ENCODE peak calls at places on chromosome 7, in seven cellular contexts. H is mesenchymal stem cell, I is IMR-90, J is neuronal stem cell, D is mesendoderm, K is trophoblast cell, X is H1. N is an unnamed sample.

GRCh38 chr7:140059288-140060242 is 3.2 kb downstream of the PARP12 start:
- DNase-seq in K (no peak), I (peak; percentile 95), H (peak; percentile 89), J (no peak), D (no peak), X (peak; percentile 27), N (no peak)

GRCh38 chr7:2953588-2954407 is 89.9 kb downstream of the CARD11 start:
- DNase-seq in K (no peak), I (no peak), J (no peak), H (no peak), X (no peak), D (no peak), N (no peak)

GRCh38 chr7:44326261-44327125 is 1.1 kb upstream of the CAMK2B start:
- DNase-seq in I (no peak), J (no peak), D (no peak), K (no peak), H (no peak), X (peak; percentile 33), N (no peak)

GRCh38 chr7:140423501-140423900 is 19.6 kb downstream of the RAB19 start:
- DNase-seq in I (no peak), X (no peak), H (no peak), J (no peak), D (no peak), K (no peak), N (no peak)

GRCh38 chr7:134084488-134085144 is 42.5 kb upstream of the LRGUK start:
- DNase-seq in K (no peak), D (no peak), J (no peak), H (no peak), X (no peak), I (no peak), N (no peak)

GRCh38 chr7:35731349-35731748 is 36.4 kb upstream of the HERPUD2 start:
- DNase-seq in X (no peak), D (no peak), H (no peak), I (no peak), J (no peak), K (no peak), N (no peak)

GRCh38 chr7:91287685-91288084 is 23.5 kb downstream of the FZD1 start:
- DNase-seq in X (no peak), D (no peak), H (no peak), J (no peak), K (no peak), I (peak; percentile 4), N (no peak)

GRCh38 chr7:28528899-28529298 is 116.6 kb downstream of the CREB5 start:
- DNase-seq in H (no peak), I (peak; percentile 38), X (no peak), K (no peak), J (no peak), D (no peak), N (no peak)

GRCh38 chr7:151437866-151438516 is 1.9 kb downstream of the CRYGN start:
- DNase-seq in I (no peak), X (no peak), J (no peak), H (no peak), K (no peak), D (no peak), N (no peak)

GRCh38 chr7:29044529-29044928 is 86.4 kb upstream of the TRIL start:
- DNase-seq in D (no peak), J (no peak), H (peak; percentile 3), I (no peak), X (no peak), K (peak; percentile 7), N (no peak)

GRCh38 chr7:103373866-103374643 is 26.6 kb downstream of the PSMC2 start:
- DNase-seq in K (no peak), J (no peak), X (no peak), D (no peak), I (no peak), H (no peak), N (no peak)

GRCh38 chr7:69837387-69838068 is 239.3 kb downstream of the AUTS2 start:
- DNase-seq in D (peak; percentile 90), H (no peak), K (no peak), I (no peak), J (peak; percentile 42), X (no peak), N (peak; percentile 77)

GRCh38 chr7:114243019-114243507 is 171.6 kb upstream of the FOXP2 start:
- DNase-seq in X (no peak), H (no peak), J (no peak), D (peak; percentile 61), I (no peak), K (no peak), N (no peak)

GRCh38 chr7:105752671-105753275 is 123.6 kb downstream of the ATXN7L1 start:
- DNase-seq in H (no peak), I (no peak), K (no peak), X (no peak), D (no peak), J (no peak), N (no peak)

GRCh38 chr7:121504478-121504877 is 108.4 kb upstream of the FAM3C start:
- DNase-seq in X (no peak), H (peak; percentile 86), J (no peak), D (peak; percentile 52), K (peak; percentile 69), I (peak; percentile 76), N (peak; percentile 63)

GRCh38 chr7:142714375-142714774 is 34.9 kb upstream of the PRSS1 start:
- DNase-seq in I (no peak), X (no peak), H (no peak), K (no peak), D (no peak), J (no peak), N (no peak)

GRCh38 chr7:91295571-91295970 is 31.3 kb downstream of the FZD1 start:
- DNase-seq in H (no peak), D (no peak), K (no peak), I (no peak), J (no peak), X (no peak), N (no peak)

GRCh38 chr7:78702770-78703169 is 750.7 kb downstream of the MAGI2 start:
- DNase-seq in K (no peak), H (peak; percentile 78), I (peak; percentile 99), X (no peak), J (no peak), D (no peak), N (no peak)

GRCh38 chr7:128324363-128324680 is 19.4 kb downstream of the RBM28 start:
- DNase-seq in K (no peak), D (no peak), H (no peak), I (no peak), X (no peak), J (no peak), N (no peak)
- H3K18ac ChIP-seq in K (no peak overlapping the region), D (no peak overlapping the region), H (no peak overlapping the region), I (no peak overlapping the region), X (no peak overlapping the region), J (no peak overlapping the region), N (no peak overlapping the region)

GRCh38 chr7:71210220-71210619 is 78.3 kb downstream of the GALNT17 start:
- DNase-seq in K (no peak), J (no peak), X (no peak), H (no peak), D (no peak), I (no peak), N (no peak)

GRCh38 chr7:71221549-71221948 is 89.6 kb downstream of the GALNT17 start:
- DNase-seq in H (no peak), X (no peak), K (no peak), D (no peak), I (no peak), J (no peak), N (no peak)

GRCh38 chr7:71220210-71220695 is 88.3 kb downstream of the GALNT17 start:
- DNase-seq in X (no peak), K (no peak), J (no peak), H (no peak), I (no peak), D (peak; percentile 65), N (no peak)

GRCh38 chr7:71221049-71221448 is 89.1 kb downstream of the GALNT17 start:
- DNase-seq in D (no peak), J (no peak), I (no peak), H (no peak), X (no peak), K (no peak), N (no peak)

GRCh38 chr7:71216211-71216610 is 84.3 kb downstream of the GALNT17 start:
- DNase-seq in I (no peak), K (no peak), D (no peak), H (no peak), X (no peak), J (no peak), N (no peak)
- H3K18ac ChIP-seq in I (no peak overlapping the region), K (no peak overlapping the region), D (no peak overlapping the region), H (no peak overlapping the region), X (no peak overlapping the region), J (no peak overlapping the region), N (no peak overlapping the region)

GRCh38 chr7:144526912-144527610 is 123.6 kb upstream of the NOBOX start:
- DNase-seq in X (no peak), K (no peak), H (no peak), J (no peak), I (no peak), D (no peak), N (no peak)

GRCh38 chr7:144531181-144531580 is 127.7 kb upstream of the NOBOX start:
- DNase-seq in J (no peak), D (no peak), H (no peak), K (no peak), I (no peak), X (no peak), N (no peak)

GRCh38 chr7:144534196-144534595 is 130.7 kb upstream of the NOBOX start:
- DNase-seq in D (no peak), K (no peak), J (no peak), H (no peak), I (no peak), X (no peak), N (no peak)

GRCh38 chr7:144525956-144526355 is 122.5 kb upstream of the NOBOX start:
- DNase-seq in J (no peak), K (no peak), H (no peak), I (no peak), X (no peak), D (no peak), N (no peak)

GRCh38 chr7:144529269-144529926 is 125.9 kb upstream of the NOBOX start:
- DNase-seq in J (no peak), I (no peak), K (no peak), D (no peak), X (no peak), H (no peak), N (no peak)
- H3K18ac ChIP-seq in J (no peak overlapping the region), I (no peak overlapping the region), K (no peak overlapping the region), D (no peak overlapping the region), X (no peak overlapping the region), H (no peak overlapping the region), N (no peak overlapping the region)

GRCh38 chr7:157575181-157575580 is 238.4 kb downstream of the DNAJB6 start:
- DNase-seq in D (no peak), K (no peak), J (no peak), H (no peak), X (no peak), I (no peak), N (no peak)

GRCh38 chr7:157575777-157576176 is 239.0 kb downstream of the DNAJB6 start:
- DNase-seq in H (no peak), X (no peak), D (no peak), K (no peak), I (no peak), J (no peak), N (no peak)

GRCh38 chr7:157573244-157573643 is 236.4 kb downstream of the DNAJB6 start:
- DNase-seq in J (no peak), D (no peak), X (no peak), I (no peak), H (no peak), K (no peak), N (no peak)

GRCh38 chr7:157572622-157573021 is 235.8 kb downstream of the DNAJB6 start:
- DNase-seq in H (no peak), K (no peak), D (no peak), I (no peak), J (no peak), X (no peak), N (no peak)

GRCh38 chr7:157574120-157574519 is 237.3 kb downstream of the DNAJB6 start:
- DNase-seq in X (no peak), H (no peak), K (no peak), J (no peak), I (no peak), D (no peak), N (no peak)
- H3K18ac ChIP-seq in X (no peak overlapping the region), H (no peak overlapping the region), K (no peak overlapping the region), J (no peak overlapping the region), I (no peak overlapping the region), D (no peak overlapping the region), N (no peak overlapping the region)